ENCODE peak calls at places on chromosomes 7 and 10, in five cellular contexts. G is A549, T is WTC11, X is HepG2, S is K562. A is an unnamed sample.

GRCh38 chr7:75049817-75050216 is 23.8 kb downstream of the RCC1L start:
- DNase-seq in G (no peak), T (no peak), X (no peak), S (no peak), A (no peak)

GRCh38 chr7:2568521-2569223 is 9.9 kb downstream of the IQCE start:
- DNase-seq in G (no peak), T (no peak), X (no peak), S (no peak), A (no peak)

GRCh38 chr10:118722694-118723093 is 32.1 kb downstream of the CACUL1 start:
- DNase-seq in G (no peak), T (no peak), X (no peak), S (no peak), A (no peak)

GRCh38 chr10:74079028-74079913 is 71.4 kb downstream of the AP3M1 start:
- DNase-seq in G (no peak), T (no peak), X (no peak), S (no peak), A (no peak)

GRCh38 chr10:88107296-88107695 is 243.9 kb downstream of the PTEN start:
- DNase-seq in G (no peak), T (no peak), X (no peak), S (no peak), A (no peak)

GRCh38 chr7:2521952-2522591 is 2.5 kb downstream of the LFNG start:
- DNase-seq in G (no peak), T (no peak), X (no peak), S (no peak), A (no peak)

GRCh38 chr10:4825868-4826787 is at the start of gene AKR1E2:
- DNase-seq in G (peak; percentile 98), T (peak; percentile 82), X (no peak), S (peak; percentile 91), A (no peak)

GRCh38 chr7:7100432-7100849 is 81.9 kb upstream of the C1GALT1 start:
- DNase-seq in G (no peak), T (peak; percentile 54), X (no peak), S (peak; percentile 86), A (no peak)

GRCh38 chr7:102450242-102450641 is 14.4 kb downstream of the ALKBH4 start:
- DNase-seq in G (no peak), T (no peak), X (no peak), S (no peak), A (no peak)

GRCh38 chr10:30812018-30812851 is 182.7 kb upstream of the LYZL2 start:
- DNase-seq in G (no peak), T (no peak), X (no peak), S (no peak), A (no peak)

GRCh38 chr10:80163741-80164341 is 31.3 kb downstream of the PLAC9 start:
- DNase-seq in G (no peak), T (no peak), X (no peak), S (no peak), A (no peak)

GRCh38 chr10:33612551-33612950 is 278.1 kb upstream of the NRP1 start:
- DNase-seq in G (no peak), T (no peak), X (no peak), S (no peak), A (no peak)

GRCh38 chr10:2020841-2021240 is 283.5 kb upstream of the ADARB2 start:
- DNase-seq in G (no peak), T (no peak), X (no peak), S (no peak), A (no peak)

GRCh38 chr7:77910124-77910523 is 111.6 kb downstream of the PHTF2 start:
- DNase-seq in G (no peak), T (no peak), X (no peak), S (no peak), A (no peak)

GRCh38 chr7:125450749-125451148 is 521.1 kb upstream of the POT1 start:
- DNase-seq in G (no peak), T (no peak), X (no peak), S (no peak), A (no peak)

DNA sequence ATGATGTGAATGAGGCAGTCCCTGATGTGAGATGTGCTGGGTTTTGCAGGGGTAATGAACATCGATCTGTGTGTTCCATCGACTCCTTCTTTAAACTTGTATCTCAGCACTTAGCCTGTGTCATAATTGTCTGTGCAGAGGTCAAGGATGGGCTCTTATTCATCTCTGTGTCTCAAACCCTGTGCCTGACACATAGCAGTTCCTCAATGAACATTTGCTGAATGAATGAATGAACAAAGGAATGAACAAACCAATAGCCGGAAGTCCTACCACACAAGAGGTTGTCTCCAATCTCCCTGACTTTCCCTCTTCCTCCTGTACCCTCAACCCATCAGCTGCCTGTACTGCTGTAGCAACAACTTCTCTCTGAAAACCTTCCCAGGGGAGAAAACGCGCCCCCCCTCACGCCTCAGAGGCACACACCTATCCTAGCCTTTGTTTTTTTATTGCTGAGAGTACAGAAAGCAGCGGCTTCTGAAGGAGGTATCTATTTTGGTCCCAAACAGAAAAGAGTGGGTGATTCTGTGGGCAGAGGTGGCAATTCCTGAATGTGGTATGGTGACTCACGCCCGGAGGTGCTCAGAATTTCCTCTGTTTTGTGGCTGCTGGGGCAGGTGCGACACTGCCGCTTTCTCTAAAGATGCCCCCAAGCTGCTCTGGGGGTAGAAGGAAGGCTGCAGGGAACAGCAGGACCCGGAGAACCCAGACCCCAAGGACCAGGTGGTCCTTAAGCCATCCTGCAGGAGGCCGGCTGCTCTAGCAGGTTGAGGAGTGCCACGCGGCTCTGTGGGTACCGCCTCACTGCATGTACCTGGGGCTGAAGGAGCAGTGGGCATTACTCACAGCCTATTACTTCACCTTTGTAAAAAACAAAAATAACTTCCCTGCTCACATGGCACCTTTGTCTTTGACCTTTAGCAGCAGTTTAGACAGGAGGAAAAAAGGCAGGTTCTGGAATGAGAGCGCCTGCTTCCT is 9.6 kb downstream of the IL2RA start:
- DNase-seq in G (no peak), T (no peak), X (no peak), S (no peak), A (peak; percentile 73)
- TF ChIP-seq ESRRA in G (no peak), T (no peak), X (no peak), S (no peak), A (no peak)

GRCh38 chr7:70459546-70459945 is 672.4 kb upstream of the GALNT17 start:
- DNase-seq in G (no peak), T (no peak), X (no peak), S (no peak), A (no peak)

GRCh38 chr7:70457477-70458194 is 674.3 kb upstream of the GALNT17 start:
- DNase-seq in G (no peak), T (no peak), X (no peak), S (no peak), A (no peak)

GRCh38 chr7:70456729-70457128 is 675.2 kb upstream of the GALNT17 start:
- DNase-seq in G (no peak), T (no peak), X (no peak), S (no peak), A (no peak)

GRCh38 chr7:70458195-70458695 is 673.7 kb upstream of the GALNT17 start:
- DNase-seq in G (no peak), T (no peak), X (no peak), S (no peak), A (no peak)

DNA sequence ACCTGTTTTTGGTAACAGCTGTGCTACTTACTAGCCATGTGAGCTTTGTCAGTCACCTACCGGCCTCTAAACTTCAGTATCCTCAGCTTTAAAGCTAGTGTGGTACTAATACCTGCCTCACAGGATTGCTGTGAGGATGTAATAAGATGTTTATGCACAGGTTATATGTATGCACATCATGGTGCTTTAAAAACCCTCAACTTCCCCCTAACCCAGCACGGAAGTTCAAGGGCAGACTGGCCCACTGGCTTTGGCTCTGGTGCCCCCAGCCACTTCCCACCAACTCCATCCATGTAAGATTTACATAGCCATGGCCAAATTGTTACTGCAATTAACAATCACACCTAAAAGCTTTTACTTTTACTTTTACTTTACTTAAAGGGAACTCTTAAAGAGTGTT is 676.0 kb upstream of the GALNT17 start:
- DNase-seq in G (no peak), T (no peak), X (no peak), S (no peak), A (no peak)
- TF ChIP-seq ESRRA in G (no peak), T (no peak), X (no peak), S (no peak), A (no peak)

DNA sequence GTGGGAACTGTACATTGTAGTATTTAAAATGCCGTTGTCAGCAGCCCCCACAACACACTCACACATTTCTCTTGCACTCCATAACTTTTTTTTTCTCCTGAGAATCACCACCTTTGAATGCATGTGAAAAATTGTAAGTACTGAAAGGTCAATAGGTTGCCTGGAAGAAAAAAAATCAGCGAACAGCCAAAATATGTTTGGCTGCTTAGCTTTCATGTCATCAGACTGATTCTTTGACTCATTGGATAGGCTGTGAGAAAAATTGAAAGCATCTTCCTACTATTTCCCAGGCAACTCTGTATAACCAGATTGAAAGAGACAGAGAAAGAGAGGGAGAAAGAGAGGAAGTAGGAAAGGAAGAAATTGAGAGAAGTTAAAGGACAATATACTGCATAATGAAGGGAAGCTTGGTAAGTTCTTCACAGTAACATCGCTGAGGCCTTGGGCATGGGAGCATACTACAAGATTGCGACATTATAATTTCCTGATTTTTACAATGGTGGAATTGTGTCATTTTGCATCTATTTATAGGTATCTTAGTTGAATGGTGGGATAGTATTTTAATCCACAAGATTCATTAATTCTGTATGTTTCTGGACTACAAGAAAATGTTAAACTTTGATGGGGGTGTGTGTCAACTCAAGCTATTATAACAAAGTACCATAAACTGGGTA is 249.3 kb upstream of the KCND2 start:
- DNase-seq in G (no peak), T (no peak), X (no peak), S (no peak), A (no peak)
- TF ChIP-seq ESRRA in G (no peak), T (no peak), X (no peak), S (no peak), A (no peak)

DNA sequence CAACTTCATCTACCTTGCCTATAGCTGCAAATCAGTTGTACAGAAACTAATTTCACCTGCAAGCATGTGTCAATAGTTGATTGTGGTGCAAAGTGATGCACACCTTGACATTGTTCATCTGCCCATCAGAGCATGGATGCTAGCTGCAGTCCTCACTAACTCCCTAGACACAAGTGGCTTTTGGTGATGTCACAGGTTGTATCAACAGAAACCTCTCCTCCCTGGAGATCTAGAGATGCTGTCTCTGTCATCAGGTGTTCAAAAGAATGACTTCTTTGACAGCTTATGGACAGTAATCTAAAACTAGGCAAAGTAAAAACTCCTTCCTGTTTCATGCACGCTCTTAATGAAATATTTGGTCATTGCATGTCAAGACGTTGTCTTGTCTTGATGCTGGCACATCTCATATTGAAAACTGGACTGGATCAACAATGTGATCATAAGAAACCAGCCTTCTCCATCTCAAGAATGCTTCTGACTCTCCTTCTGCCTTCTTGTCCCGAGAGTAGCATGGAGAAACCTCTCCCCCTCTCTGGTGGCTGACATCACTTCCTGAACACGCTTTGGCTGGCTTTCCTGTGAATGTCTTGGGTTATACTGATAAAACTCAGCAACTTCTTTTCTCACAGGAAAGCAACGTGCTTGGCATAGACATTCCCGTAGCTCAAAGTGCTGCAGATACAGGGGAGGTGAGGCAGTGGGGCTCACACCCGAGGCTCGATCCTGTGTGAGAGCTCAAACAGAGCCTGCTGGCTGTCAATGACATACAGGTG is 176.2 kb upstream of the CDCA7L start:
- DNase-seq in G (no peak), T (no peak), X (no peak), S (peak; percentile 42), A (no peak)
- TF ChIP-seq ESRRA in G (no peak), T (no peak), X (no peak), S (no peak), A (no peak)